ENCODE peak calls at places on chromosomes 11 and 22, in eight cellular contexts. D is colonic mucosa, K is neural progenitor cell, F is IMR-90, N is tibial artery, W is mammary epithelial cell, B is lower lobe of right lung, U is heart left ventricle. V is an unnamed sample.

GRCh38 chr22:19739911-19740449 is 16.6 kb downstream of the GP1BB start:
- DNase-seq in D (no peak), K (no peak), F (no peak), N (no peak), W (no peak), B (no peak), U (no peak), V (no peak)

GRCh38 chr11:134488913-134489312 is 76.9 kb upstream of the B3GAT1 start:
- DNase-seq in D (no peak), K (no peak), F (no peak), N (peak; percentile 29), W (no peak), B (no peak), U (no peak), V (no peak)

GRCh38 chr11:77140231-77140959 is 12.3 kb downstream of the MYO7A start:
- DNase-seq in D (no peak), K (peak; percentile 47), F (peak; percentile 47), N (no peak), W (no peak), B (peak; percentile 37), U (peak; percentile 80), V (no peak)

GRCh38 chr22:38032681-38033521 is 24.3 kb upstream of the PICK1 start:
- DNase-seq in D (no peak), K (no peak), F (peak; percentile 90), N (no peak), W (no peak), B (no peak), U (no peak), V (no peak)

GRCh38 chr11:44316388-44317240 is 6.7 kb upstream of the ALX4 start:
- DNase-seq in D (no peak), K (peak; percentile 73), F (no peak), N (peak; percentile 51), W (no peak), B (no peak), U (no peak), V (no peak)

GRCh38 chr22:38035530-38035885 is 21.7 kb upstream of the PICK1 start:
- DNase-seq in D (no peak), K (no peak), F (no peak), N (no peak), W (no peak), B (no peak), U (no peak), V (no peak)

GRCh38 chr11:65316311-65316978 is 1.8 kb downstream of the CDC42EP2 start:
- DNase-seq in D (peak; percentile 52), K (peak; percentile 25), F (peak; percentile 97), N (no peak), W (peak; percentile 59), B (peak; percentile 53), U (peak; percentile 74), V (no peak)

GRCh38 chr11:21810650-21811049 is 382.2 kb upstream of the ANO5 start:
- DNase-seq in D (no peak), K (no peak), F (no peak), N (no peak), W (peak; percentile 3), B (no peak), U (no peak), V (no peak)

GRCh38 chr22:49462795-49463194 is 364.9 kb downstream of the BRD1 start:
- DNase-seq in D (no peak), K (no peak), F (no peak), N (no peak), W (no peak), B (no peak), U (no peak), V (no peak)

GRCh38 chr11:32809313-32809712 is 14.9 kb upstream of the CCDC73 start:
- DNase-seq in D (peak; percentile 82), K (peak; percentile 83), F (peak; percentile 72), N (no peak), W (peak; percentile 67), B (peak; percentile 69), U (peak; percentile 62), V (peak; percentile 41)

GRCh38 chr11:31325162-31325561 is 44.4 kb downstream of the DCDC1 start:
- DNase-seq in D (no peak), K (no peak), F (peak; percentile 44), N (no peak), W (peak; percentile 68), B (no peak), U (no peak), V (peak; percentile 1)

GRCh38 chr11:5928269-5928668 is 13.8 kb upstream of the OR56A3 start:
- DNase-seq in D (no peak), K (no peak), F (no peak), N (no peak), W (no peak), B (no peak), U (no peak), V (no peak)

GRCh38 chr22:38030311-38031133 is 26.7 kb upstream of the PICK1 start:
- DNase-seq in D (peak; percentile 80), K (peak; percentile 54), F (peak; percentile 26), N (no peak), W (no peak), B (no peak), U (peak; percentile 64), V (no peak)

GRCh38 chr11:32334822-32335221 is 100.5 kb downstream of the WT1 start:
- DNase-seq in D (peak; percentile 36), K (peak; percentile 67), F (no peak), N (no peak), W (no peak), B (no peak), U (no peak), V (no peak)

GRCh38 chr11:118056806-118057205 is 20.1 kb upstream of the TMPRSS4 start:
- DNase-seq in D (no peak), K (no peak), F (no peak), N (peak; percentile 34), W (no peak), B (no peak), U (no peak), V (no peak)

GRCh38 chr11:100972046-100972445 is 157.6 kb downstream of the PGR start:
- DNase-seq in D (no peak), K (no peak), F (peak; percentile 79), N (no peak), W (no peak), B (no peak), U (no peak), V (no peak)

GRCh38 chr22:36986242-36986821 is 32.9 kb downstream of the TST start:
- DNase-seq in D (peak; percentile 78), K (peak; percentile 21), F (no peak), N (no peak), W (no peak), B (no peak), U (no peak), V (no peak)
- TF ChIP-seq CTCF in D (peak; percentile 71), K (peak; percentile 77), F (peak; percentile 43), N (peak; percentile 23), W (peak; percentile 69), B (peak; percentile 58), U (peak; percentile 47), V (peak; percentile 73)

GRCh38 chr11:69630009-69630870 is 10.7 kb upstream of the CCND1 start:
- DNase-seq in D (no peak), K (no peak), F (no peak), N (no peak), W (no peak), B (no peak), U (no peak), V (no peak)
- H3K36me3 ChIP-seq in D (no peaks in the 10 kb centered on the region), K (no peaks in the 10 kb centered on the region), F (no peaks in the 10 kb centered on the region), N (no peaks in the 10 kb centered on the region), W (no peaks in the 10 kb centered on the region), B (no peaks in the 10 kb centered on the region), U (no peaks in the 10 kb centered on the region), V (no peaks in the 10 kb centered on the region)

DNA sequence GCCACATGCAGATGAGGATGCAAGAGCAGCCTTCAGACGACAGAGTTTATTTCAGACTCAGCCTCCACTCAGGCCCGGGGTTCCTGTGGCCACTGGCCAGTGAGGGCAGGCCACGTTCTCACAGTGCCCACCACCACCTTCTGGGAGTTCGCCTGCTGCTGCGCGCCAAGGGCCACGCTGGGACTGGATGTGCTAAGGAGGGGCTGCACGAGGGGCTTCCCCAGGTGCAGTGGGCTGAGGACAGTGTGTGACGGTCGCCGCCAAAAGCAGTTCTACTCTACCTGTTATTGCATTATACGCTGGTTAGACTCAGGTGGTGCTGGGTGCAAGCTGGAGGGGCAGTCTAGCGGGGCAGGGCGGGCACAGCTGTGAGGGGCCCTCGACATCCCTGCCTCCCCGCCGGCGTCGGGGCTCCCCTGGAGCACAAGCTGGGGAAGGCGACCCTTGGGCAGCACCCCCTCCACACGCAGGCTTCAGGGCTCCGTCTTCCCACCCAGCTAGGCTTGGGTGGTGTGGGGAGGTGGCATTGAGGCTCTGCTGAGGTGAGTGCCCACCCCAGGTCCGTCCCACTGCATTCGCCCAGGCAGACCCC is 2.7 kb downstream of the CEND1 start:
- DNase-seq in D (no peak), K (no peak), F (no peak), N (no peak), W (no peak), B (no peak), U (no peak), V (no peak)
- H3K27ac ChIP-seq in D (no peak overlapping the region), K (no peak overlapping the region), F (no peak overlapping the region), N (no peak overlapping the region), W (no peak overlapping the region), B (no peak overlapping the region), U (no peak overlapping the region), V (no peak overlapping the region)

GRCh38 chr11:131588057-131588456 is 217.6 kb downstream of the NTM start:
- DNase-seq in D (no peak), K (no peak), F (no peak), N (no peak), W (no peak), B (no peak), U (no peak), V (no peak)

GRCh38 chr11:131583823-131584222 is 213.4 kb downstream of the NTM start:
- DNase-seq in D (no peak), K (no peak), F (no peak), N (no peak), W (no peak), B (no peak), U (no peak), V (no peak)

GRCh38 chr11:131582021-131582531 is 211.7 kb downstream of the NTM start:
- DNase-seq in D (no peak), K (no peak), F (no peak), N (no peak), W (no peak), B (no peak), U (no peak), V (no peak)

GRCh38 chr11:131581006-131581405 is 210.6 kb downstream of the NTM start:
- DNase-seq in D (no peak), K (no peak), F (no peak), N (no peak), W (no peak), B (no peak), U (no peak), V (no peak)

DNA sequence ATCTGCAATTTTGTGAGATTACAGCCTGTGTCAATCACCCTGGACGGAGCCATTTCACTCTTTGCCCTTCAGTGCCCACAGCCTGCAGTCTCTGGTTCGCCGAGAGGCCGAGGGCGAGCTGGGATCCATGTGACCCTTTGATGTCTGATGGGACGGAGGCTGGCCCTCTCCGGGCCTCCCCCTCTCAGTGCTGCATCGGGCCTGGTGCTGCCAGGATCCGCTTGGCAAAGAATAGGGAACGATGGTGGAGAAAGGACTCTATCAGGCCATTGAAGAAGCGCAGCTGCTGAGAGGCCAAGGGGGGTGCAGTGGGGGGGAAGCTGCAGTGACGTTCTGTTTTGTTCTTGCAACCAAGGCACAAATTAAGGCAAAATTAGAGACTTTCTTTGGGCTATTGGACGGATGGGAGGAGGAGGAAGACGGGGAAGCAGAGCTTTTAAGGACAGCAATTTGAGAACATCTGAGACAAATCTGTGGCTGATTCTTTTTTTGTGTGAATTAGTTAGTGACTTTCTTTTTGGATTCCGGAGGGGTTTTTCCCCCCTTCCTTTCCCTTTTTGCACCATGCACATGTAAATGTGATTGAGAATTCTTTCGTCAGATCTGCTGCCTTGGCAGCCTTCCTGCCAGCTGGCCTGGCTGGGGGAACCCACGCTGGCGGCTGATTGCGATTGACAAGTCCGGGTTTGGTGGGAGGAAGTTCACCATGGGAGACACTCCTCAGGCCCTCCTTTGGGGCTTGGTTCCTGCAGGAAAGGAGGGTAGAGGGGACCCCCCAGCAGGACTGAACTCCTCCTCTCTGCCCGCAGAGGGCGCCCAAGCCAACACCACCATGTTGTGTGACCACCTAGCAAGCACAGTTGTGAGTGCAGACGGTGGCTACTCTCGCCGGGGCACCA is 214.5 kb downstream of the NTM start:
- DNase-seq in D (no peak), K (peak; percentile 64), F (no peak), N (no peak), W (no peak), B (no peak), U (no peak), V (no peak)
- TF ChIP-seq CTCF in D (no peak), K (peak; percentile 65), F (peak; percentile 5), N (no peak), W (no peak), B (no peak), U (peak; percentile 25), V (no peak)